ENCODE peak calls at places on chromosome 13, in ten cellular contexts. Z is IMR-90; Y is upper lobe of right lung; Q is fibroblast of mammary gland; G is uterus; T is substantia nigra; V is stimulated activated CD4-positive, alpha-beta T cell treated with anti-CD3 and anti-CD28 coated beads, Interleukin-4, amount 100 ng/mL, for 24 hours; O is GM18507; D is NCI-H345; P is heart right ventricle. C is an unnamed sample.

GRCh38 chr13:25192936-25193335 is 20.8 kb upstream of the AMER2 start:
- DNase-seq in D (no peak), Z (no peak), P (no peak), Q (no peak), O (no peak), T (peak), Y (no peak), V (no peak), G (no peak), C (no peak)

GRCh38 chr13:46492946-46493345 is 60.0 kb upstream of the LRCH1 start:
- DNase-seq in Q (peak), P (no peak), O (no peak), Z (peak), T (no peak), Y (no peak), V (peak), D (peak), G (no peak), C (peak)

GRCh38 chr13:89925107-89925506 is 1422.4 kb upstream of the MIR17HG start:
- DNase-seq in Q (peak), D (no peak), P (no peak), Y (no peak), Z (peak), O (no peak), V (no peak), T (no peak), G (no peak), C (peak)

GRCh38 chr13:59873309-59873708 is 290.4 kb downstream of the DIAPH3 start:
- DNase-seq in D (no peak), Y (no peak), O (no peak), T (no peak), V (no peak), G (no peak), Q (no peak), P (no peak), Z (no peak), C (no peak)

GRCh38 chr13:41459754-41460111 is 2.4 kb downstream of the RGCC start:
- DNase-seq in Q (peak), O (no peak), Z (no peak), P (no peak), Y (no peak), V (no peak), D (no peak), G (no peak), T (no peak), C (no peak)

GRCh38 chr13:20383058-20383457 is 142.6 kb downstream of the CRYL1 start:
- DNase-seq in Y (no peak), O (no peak), G (no peak), D (peak), V (no peak), P (no peak), T (no peak), Q (no peak), Z (no peak), C (no peak)

GRCh38 chr13:48505597-48506091 is 27.2 kb downstream of the RCBTB2 start:
- DNase-seq in Q (no peak), Y (no peak), T (no peak), G (no peak), D (no peak), P (no peak), Z (peak), V (peak), O (peak), C (peak)

GRCh38 chr13:68232351-68233130 is 1002.4 kb upstream of the PCDH9 start:
- DNase-seq in Q (no peak), T (no peak), G (no peak), P (no peak), V (no peak), O (no peak), D (no peak), Z (no peak), Y (no peak), C (no peak)

GRCh38 chr13:112444416-112445399 is 68.6 kb downstream of the SPACA7 start:
- DNase-seq in V (no peak), O (no peak), P (no peak), Z (no peak), Y (peak), D (no peak), G (no peak), Q (no peak), T (no peak), C (no peak)

GRCh38 chr13:113187263-113187669 is 21.2 kb downstream of the PCID2 start:
- DNase-seq in D (no peak), P (peak), Z (peak), T (no peak), V (peak), Y (no peak), O (no peak), G (peak), Q (peak), C (no peak)

GRCh38 chr13:37270206-37271001 is 164.9 kb upstream of the CSNK1A1L start:
- DNase-seq in P (no peak), G (no peak), O (no peak), Z (peak), Q (peak), Y (no peak), D (no peak), V (no peak), T (no peak), C (peak)

GRCh38 chr13:27549406-27549981 is 70.8 kb downstream of the LNX2 start:
- DNase-seq in G (no peak), Y (no peak), D (no peak), Z (no peak), O (no peak), Q (no peak), V (no peak), P (no peak), T (no peak), C (no peak)

GRCh38 chr13:51684076-51684475 is 99.8 kb downstream of the WDFY2 start:
- DNase-seq in Z (peak), D (no peak), T (no peak), V (no peak), Q (peak), G (no peak), P (no peak), O (no peak), Y (no peak), C (no peak)

GRCh38 chr13:44819245-44819644 is 170.0 kb downstream of the NUFIP1 start:
- DNase-seq in T (no peak), P (no peak), O (no peak), D (no peak), V (peak), G (no peak), Q (peak), Z (peak), Y (no peak), C (peak)

C was measured in Karpas-422.